ENCODE peak calls at places on chromosome 22, in four cellular contexts. I is IMR-90, W is K562, E is HepG2. Y is an unnamed sample.

GRCh38 chr22:47065756-47066615 is 303.5 kb downstream of the TBC1D22A start:
- DNase-seq in I (peak), W (no peak), E (no peak), Y (no peak)

GRCh38 chr22:42901790-42902508 is 44.9 kb upstream of the ARFGAP3 start:
- DNase-seq in I (no peak), W (no peak), E (no peak), Y (no peak)

GRCh38 chr22:35380013-35380412 is 883 bp upstream of the HMOX1 start:
- DNase-seq in I (peak), W (no peak), E (no peak), Y (no peak)

GRCh38 chr22:38981005-38981658 is 1.0 kb upstream of the APOBEC3B start:
- DNase-seq in I (peak), W (peak), E (peak), Y (peak)

GRCh38 chr22:46791201-46791731 is 28.8 kb downstream of the TBC1D22A start:
- DNase-seq in I (peak), W (no peak), E (no peak), Y (no peak)

GRCh38 chr22:43110444-43110926 is at the start of gene BIK:
- DNase-seq in I (no peak), W (peak), E (peak), Y (peak)

GRCh38 chr22:23773247-23774113 is 831 bp downstream of the MMP11 start:
- DNase-seq in I (no peak), W (no peak), E (no peak), Y (no peak)

GRCh38 chr22:40592352-40593113 is 44.0 kb downstream of the MRTFA start:
- DNase-seq in I (no peak), W (no peak), E (no peak), Y (no peak)

GRCh38 chr22:16586170-16586569 is 6.4 kb downstream of the CCT8L2 start:
- DNase-seq in I (no peak), W (peak), E (no peak), Y (no peak)

GRCh38 chr22:39960791-39961746 is 872 bp downstream of the TMA7B start:
- DNase-seq in I (peak), W (peak), E (no peak), Y (no peak)

GRCh38 chr22:39292561-39293074 is 26.8 kb downstream of the RPL3 start:
- DNase-seq in I (peak), W (peak), E (peak), Y (peak)

GRCh38 chr22:21448627-21449416 is 18.4 kb upstream of the TMEM191C start:
- DNase-seq in I (no peak), W (no peak), E (no peak), Y (no peak)

GRCh38 chr22:23718371-23719165 is 27.8 kb downstream of the RGL4 start:
- DNase-seq in I (no peak), W (no peak), E (no peak), Y (no peak)

GRCh38 chr22:21450320-21450831 is 16.8 kb upstream of the TMEM191C start:
- DNase-seq in I (no peak), W (no peak), E (no peak), Y (no peak)

GRCh38 chr22:20000246-20001081 is 16.2 kb downstream of the ARVCF start:
- DNase-seq in I (no peak), W (no peak), E (peak), Y (no peak)

GRCh38 chr22:19958083-19959042 is 16.7 kb upstream of the TXNRD2 start:
- DNase-seq in I (peak), W (no peak), E (no peak), Y (no peak)

GRCh38 chr22:46397951-46398350 is 62.4 kb downstream of the TRMU start:
- DNase-seq in I (no peak), W (no peak), E (no peak), Y (no peak)

GRCh38 chr22:23061471-23062280 is 8.6 kb upstream of the GNAZ start:
- DNase-seq in I (no peak), W (no peak), E (no peak), Y (no peak)

GRCh38 chr22:42680648-42681047 is 31.5 kb upstream of the CYB5R3 start:
- DNase-seq in I (peak), W (peak), E (no peak), Y (peak)

GRCh38 chr22:29715240-29715639 is 4.6 kb upstream of the CABP7 start:
- DNase-seq in I (no peak), W (no peak), E (no peak), Y (no peak)

GRCh38 chr22:35376728-35377472 is 4.0 kb upstream of the HMOX1 start:
- DNase-seq in I (peak), W (peak), E (peak), Y (peak)

GRCh38 chr22:50482107-50483074 is 1.0 kb downstream of the ADM2 start:
- DNase-seq in I (no peak), W (no peak), E (no peak), Y (no peak)

GRCh38 chr22:17422736-17423343 is 53.6 kb downstream of the CECR2 start:
- DNase-seq in I (no peak), W (no peak), E (no peak), Y (no peak)

GRCh38 chr22:50102946-50103345 is 13.1 kb downstream of the MOV10L1 start:
- DNase-seq in I (no peak), W (peak), E (peak), Y (peak)

GRCh38 chr22:31241200-31241599 is 29.1 kb downstream of the LIMK2 start:
- DNase-seq in I (peak), W (peak), E (peak), Y (no peak)

GRCh38 chr22:24685804-24686203 is 82.8 kb downstream of the GGT1 start:
- DNase-seq in I (no peak), W (no peak), E (no peak), Y (no peak)

GRCh38 chr22:30894371-30894740 is 74.2 kb downstream of the MORC2 start:
- DNase-seq in I (no peak), W (no peak), E (no peak), Y (no peak)

GRCh38 chr22:44386386-44387035 is 73.8 kb upstream of the SHISAL1 start:
- DNase-seq in I (no peak), W (no peak), E (no peak), Y (no peak)
- TF ChIP-seq CEBPB in I (no peak), W (no peak), E (no peak), Y (no peak)

GRCh38 chr22:26658161-26658560 is 773 bp downstream of the MIAT start:
- DNase-seq in I (no peak), W (no peak), E (no peak), Y (no peak)

GRCh38 chr22:26660961-26661578 is 3.7 kb downstream of the MIAT start:
- DNase-seq in I (no peak), W (no peak), E (no peak), Y (no peak)

GRCh38 chr22:26662160-26662559 is 4.8 kb downstream of the MIAT start:
- DNase-seq in I (no peak), W (no peak), E (no peak), Y (no peak)

GRCh38 chr22:26658671-26659478 is 1.5 kb downstream of the MIAT start:
- DNase-seq in I (peak), W (peak), E (no peak), Y (peak)

GRCh38 chr22:26656896-26657851 is at the start of gene MIAT:
- DNase-seq in I (peak), W (peak), E (no peak), Y (no peak)
- TF ChIP-seq MAZ in I (no peak), W (no peak), E (no peak), Y (no peak)

GRCh38 chr22:49092751-49093150 is 734.9 kb downstream of the BRD1 start:
- DNase-seq in I (no peak), W (no peak), E (no peak), Y (no peak)
- TF ChIP-seq CEBPB in I (no peak), W (no peak), E (no peak), Y (no peak)

DNA sequence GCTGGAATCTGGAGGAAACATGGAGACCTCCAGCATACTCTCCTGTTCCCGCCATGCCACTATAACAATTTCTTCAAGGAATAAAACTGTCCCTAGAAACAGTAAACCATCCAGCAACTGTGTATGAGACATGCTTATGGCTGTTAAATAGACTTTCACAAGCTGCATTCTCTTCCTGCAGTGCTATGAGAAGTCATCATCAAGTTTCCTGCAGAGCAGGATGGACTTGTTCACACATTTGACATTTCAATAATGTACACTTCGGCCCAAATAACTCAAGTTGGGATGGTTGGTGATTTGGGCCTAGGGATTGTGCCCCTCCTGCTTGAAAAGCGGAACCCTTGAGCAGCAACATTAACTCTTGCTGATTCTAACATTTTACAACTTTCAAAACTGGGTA is 20.2 kb upstream of the CSF2RB start:
- DNase-seq in I (no peak), W (no peak), E (no peak), Y (no peak)
- TF ChIP-seq MAZ in I (no peak), W (no peak), E (no peak), Y (no peak)

GRCh38 chr22:45164217-45165123 is 745 bp downstream of the NUP50 start:
- DNase-seq in I (no peak), W (peak), E (no peak), Y (peak)
- TF ChIP-seq CEBPB in I (no peak), W (no peak), E (no peak), Y (no peak)

GRCh38 chr22:26017932-26018331 is 151.3 kb upstream of the SEZ6L start:
- DNase-seq in I (no peak), W (no peak), E (no peak), Y (no peak)
- TF ChIP-seq MAZ in I (no peak), W (no peak), E (no peak), Y (no peak)